ENCODE peak calls at places on chromosome 22, in six cellular contexts. One of them, this sample, is unnamed.

GRCh38 chr22:43883719-43884415 is 7.9 kb downstream of the PNPLA5 start:
- DNase-seq in lower lobe of right lung: no peak
- DNase-seq in cardiac fibroblast: no peak
- DNase-seq in mucosa of descending colon: no peak
- DNase-seq in transverse colon: no peak
- DNase-seq in heart left ventricle: no peak
- DNase-seq in this sample: no peak

GRCh38 chr22:45763236-45763624 is 91.6 kb downstream of the ATXN10 start:
- DNase-seq in lower lobe of right lung: no peak
- DNase-seq in cardiac fibroblast: no peak
- DNase-seq in mucosa of descending colon: no peak
- DNase-seq in transverse colon: no peak
- DNase-seq in heart left ventricle: no peak
- DNase-seq in this sample: no peak

GRCh38 chr22:31248138-31248745 is 36.1 kb downstream of the LIMK2 start:
- DNase-seq in lower lobe of right lung: peak
- DNase-seq in cardiac fibroblast: peak
- DNase-seq in mucosa of descending colon: peak
- DNase-seq in transverse colon: peak
- DNase-seq in heart left ventricle: peak
- DNase-seq in this sample: peak

GRCh38 chr22:19876314-19876940 is 21.8 kb upstream of the GNB1L start:
- DNase-seq in lower lobe of right lung: peak
- DNase-seq in cardiac fibroblast: peak
- DNase-seq in mucosa of descending colon: no peak
- DNase-seq in transverse colon: no peak
- DNase-seq in heart left ventricle: peak
- DNase-seq in this sample: no peak

GRCh38 chr22:24420072-24420976 is 7.1 kb upstream of the ADORA2A start:
- DNase-seq in lower lobe of right lung: no peak
- DNase-seq in cardiac fibroblast: no peak
- DNase-seq in mucosa of descending colon: no peak
- DNase-seq in transverse colon: no peak
- DNase-seq in heart left ventricle: no peak
- DNase-seq in this sample: no peak

GRCh38 chr22:48431014-48431413 is 1396.7 kb downstream of the BRD1 start:
- DNase-seq in lower lobe of right lung: no peak
- DNase-seq in cardiac fibroblast: no peak
- DNase-seq in mucosa of descending colon: no peak
- DNase-seq in transverse colon: no peak
- DNase-seq in heart left ventricle: no peak
- DNase-seq in this sample: no peak

GRCh38 chr22:45235101-45235777 is 5.5 kb downstream of the KIAA0930 start:
- DNase-seq in lower lobe of right lung: peak
- DNase-seq in cardiac fibroblast: no peak
- DNase-seq in mucosa of descending colon: peak
- DNase-seq in transverse colon: peak
- DNase-seq in heart left ventricle: peak
- DNase-seq in this sample: no peak

GRCh38 chr22:45882881-45883810 is 93.8 kb downstream of the WNT7B start:
- DNase-seq in lower lobe of right lung: peak
- DNase-seq in cardiac fibroblast: no peak
- DNase-seq in mucosa of descending colon: no peak
- DNase-seq in transverse colon: no peak
- DNase-seq in heart left ventricle: peak
- DNase-seq in this sample: no peak

GRCh38 chr22:27628891-27629631 is 172.5 kb downstream of the MN1 start:
- DNase-seq in lower lobe of right lung: no peak
- DNase-seq in cardiac fibroblast: no peak
- DNase-seq in mucosa of descending colon: no peak
- DNase-seq in transverse colon: no peak
- DNase-seq in heart left ventricle: no peak
- DNase-seq in this sample: no peak

GRCh38 chr22:45188779-45189178 is 25.1 kb downstream of the NUP50 start:
- DNase-seq in lower lobe of right lung: peak
- DNase-seq in cardiac fibroblast: no peak
- DNase-seq in mucosa of descending colon: no peak
- DNase-seq in transverse colon: no peak
- DNase-seq in heart left ventricle: no peak
- DNase-seq in this sample: no peak

GRCh38 chr22:44395116-44396005 is 82.6 kb upstream of the SHISAL1 start:
- DNase-seq in lower lobe of right lung: peak
- DNase-seq in cardiac fibroblast: no peak
- DNase-seq in mucosa of descending colon: no peak
- DNase-seq in transverse colon: peak
- DNase-seq in heart left ventricle: peak
- DNase-seq in this sample: no peak

GRCh38 chr22:35839811-35840739 is 122.4 kb downstream of the APOL5 start:
- DNase-seq in lower lobe of right lung: peak
- DNase-seq in cardiac fibroblast: peak
- DNase-seq in mucosa of descending colon: peak
- DNase-seq in transverse colon: peak
- DNase-seq in heart left ventricle: peak
- DNase-seq in this sample: peak

GRCh38 chr22:35841907-35842518 is 124.3 kb downstream of the APOL5 start:
- DNase-seq in lower lobe of right lung: no peak
- DNase-seq in cardiac fibroblast: no peak
- DNase-seq in mucosa of descending colon: no peak
- DNase-seq in transverse colon: no peak
- DNase-seq in heart left ventricle: no peak
- DNase-seq in this sample: no peak

GRCh38 chr22:35842519-35842913 is 124.8 kb downstream of the APOL5 start:
- DNase-seq in lower lobe of right lung: no peak
- DNase-seq in cardiac fibroblast: no peak
- DNase-seq in mucosa of descending colon: no peak
- DNase-seq in transverse colon: no peak
- DNase-seq in heart left ventricle: no peak
- DNase-seq in this sample: no peak

GRCh38 chr22:35844886-35845285 is 127.2 kb downstream of the APOL5 start:
- DNase-seq in lower lobe of right lung: no peak
- DNase-seq in cardiac fibroblast: no peak
- DNase-seq in mucosa of descending colon: peak
- DNase-seq in transverse colon: peak
- DNase-seq in heart left ventricle: no peak
- DNase-seq in this sample: no peak

GRCh38 chr22:35842954-35843353 is 125.3 kb downstream of the APOL5 start:
- DNase-seq in lower lobe of right lung: no peak
- DNase-seq in cardiac fibroblast: peak
- DNase-seq in mucosa of descending colon: peak
- DNase-seq in transverse colon: no peak
- DNase-seq in heart left ventricle: no peak
- DNase-seq in this sample: no peak
- TF ChIP-seq CTCF in lower lobe of right lung: peak
- TF ChIP-seq CTCF in cardiac fibroblast: peak
- TF ChIP-seq CTCF in mucosa of descending colon: peak
- TF ChIP-seq CTCF in transverse colon: peak
- TF ChIP-seq CTCF in heart left ventricle: peak
- TF ChIP-seq CTCF in this sample: peak

DNA sequence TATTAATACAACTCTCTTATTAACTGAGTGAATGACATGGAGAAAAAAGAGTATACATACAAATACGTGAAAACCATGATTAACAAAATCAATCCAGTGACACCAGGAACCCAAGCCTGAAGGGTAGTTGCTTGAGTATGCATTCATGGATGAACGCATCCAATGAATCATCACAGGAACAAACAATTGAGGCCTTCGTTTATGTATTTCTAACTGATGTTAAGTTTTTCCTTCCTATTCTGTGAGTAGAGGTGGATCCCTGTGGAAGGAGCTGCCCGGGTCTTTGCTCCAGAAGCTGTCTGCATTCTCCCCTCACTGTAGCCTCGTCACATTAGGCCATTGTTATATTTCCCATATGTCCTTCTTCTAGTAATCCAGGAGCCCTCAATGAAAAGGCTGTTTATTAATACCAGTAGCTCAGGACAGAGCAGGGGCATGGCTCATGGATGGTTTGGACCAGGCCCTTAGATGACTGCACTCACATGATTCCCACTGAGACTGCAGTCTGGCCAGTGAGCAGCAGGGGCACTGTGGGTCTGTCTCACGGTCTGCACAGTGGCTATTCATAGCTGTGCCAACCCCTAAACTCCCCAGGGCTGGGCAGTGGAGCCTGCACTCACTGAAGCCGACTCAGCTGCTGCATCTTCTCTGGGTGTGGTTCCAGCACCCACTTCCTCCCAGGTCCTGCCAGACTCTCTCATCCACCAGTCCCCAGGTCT is 128.1 kb upstream of the TOP3B start:
- DNase-seq in lower lobe of right lung: no peak
- DNase-seq in cardiac fibroblast: peak
- DNase-seq in mucosa of descending colon: peak
- DNase-seq in transverse colon: peak
- DNase-seq in heart left ventricle: peak
- DNase-seq in this sample: peak
- TF ChIP-seq CTCF in lower lobe of right lung: peak
- TF ChIP-seq CTCF in cardiac fibroblast: peak
- TF ChIP-seq CTCF in mucosa of descending colon: no peak
- TF ChIP-seq CTCF in transverse colon: no peak
- TF ChIP-seq CTCF in heart left ventricle: peak
- TF ChIP-seq CTCF in this sample: peak

DNA sequence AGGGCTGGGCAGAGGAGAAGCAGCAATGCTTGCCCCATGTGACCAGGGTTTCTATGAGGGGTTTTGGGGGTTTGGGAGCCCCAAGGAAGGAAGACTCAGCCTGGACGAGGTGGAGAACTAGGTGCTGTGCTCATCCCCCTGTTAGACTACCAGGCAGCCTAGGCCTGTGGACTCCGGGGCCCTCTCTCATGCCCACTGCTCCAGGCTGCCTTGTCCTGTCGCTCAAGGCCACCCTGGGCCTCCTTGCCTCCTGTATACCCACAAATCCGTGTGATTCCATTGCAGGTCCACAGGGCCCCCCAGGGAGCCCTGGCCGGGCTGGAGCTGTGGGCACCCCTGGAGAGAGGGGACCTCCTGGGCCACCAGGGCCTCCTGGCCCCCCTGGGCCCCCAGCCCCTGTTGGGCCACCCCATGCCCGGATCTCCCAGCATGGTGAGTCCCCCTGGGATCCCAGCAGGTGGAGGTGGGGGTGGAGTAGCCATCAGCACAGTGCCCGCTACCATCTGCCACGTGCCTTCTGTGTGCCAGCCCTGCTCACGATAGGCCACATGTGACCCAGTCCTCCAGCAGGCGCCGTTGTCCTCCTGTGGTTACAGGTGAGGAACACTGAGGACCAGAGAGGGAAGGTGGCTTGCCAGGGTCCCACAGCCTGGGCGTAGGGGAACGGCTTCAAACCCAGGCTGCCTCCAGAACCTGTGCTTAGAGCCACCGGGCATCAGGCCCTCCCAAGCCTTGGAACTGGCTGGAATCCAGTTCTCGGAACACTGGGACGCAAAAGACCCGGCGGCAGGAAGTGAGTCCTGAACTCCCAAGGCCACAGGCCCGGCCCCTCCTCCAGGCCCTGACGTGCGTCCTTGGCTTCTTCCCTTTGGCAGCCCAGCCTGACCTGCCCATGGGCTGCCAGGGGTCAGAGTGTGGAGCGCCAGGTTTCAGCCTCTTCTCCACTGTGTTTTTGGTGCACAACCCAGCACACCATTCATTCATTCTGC is 26.6 kb downstream of the EMID1 start:
- DNase-seq in lower lobe of right lung: no peak
- DNase-seq in cardiac fibroblast: peak
- DNase-seq in mucosa of descending colon: no peak
- DNase-seq in transverse colon: no peak
- DNase-seq in heart left ventricle: peak
- DNase-seq in this sample: no peak
- TF ChIP-seq CTCF in lower lobe of right lung: no peak
- TF ChIP-seq CTCF in cardiac fibroblast: no peak
- TF ChIP-seq CTCF in mucosa of descending colon: no peak
- TF ChIP-seq CTCF in transverse colon: no peak
- TF ChIP-seq CTCF in heart left ventricle: no peak
- TF ChIP-seq CTCF in this sample: no peak

GRCh38 chr22:16932577-16932976 is 75.4 kb downstream of the GAB4 start:
- DNase-seq in lower lobe of right lung: no peak
- DNase-seq in cardiac fibroblast: no peak
- DNase-seq in mucosa of descending colon: no peak
- DNase-seq in transverse colon: no peak
- DNase-seq in heart left ventricle: no peak
- DNase-seq in this sample: no peak
- TF ChIP-seq CTCF in lower lobe of right lung: no peak
- TF ChIP-seq CTCF in cardiac fibroblast: no peak
- TF ChIP-seq CTCF in mucosa of descending colon: no peak
- TF ChIP-seq CTCF in transverse colon: no peak
- TF ChIP-seq CTCF in heart left ventricle: no peak
- TF ChIP-seq CTCF in this sample: no peak

GRCh38 chr22:23270212-23270733 is 90.0 kb downstream of the BCR start:
- DNase-seq in lower lobe of right lung: no peak
- DNase-seq in cardiac fibroblast: no peak
- DNase-seq in mucosa of descending colon: no peak
- DNase-seq in transverse colon: no peak
- DNase-seq in heart left ventricle: no peak
- DNase-seq in this sample: no peak
- TF ChIP-seq CTCF in lower lobe of right lung: no peak
- TF ChIP-seq CTCF in cardiac fibroblast: no peak
- TF ChIP-seq CTCF in mucosa of descending colon: no peak
- TF ChIP-seq CTCF in transverse colon: no peak
- TF ChIP-seq CTCF in heart left ventricle: no peak
- TF ChIP-seq CTCF in this sample: no peak

DNA sequence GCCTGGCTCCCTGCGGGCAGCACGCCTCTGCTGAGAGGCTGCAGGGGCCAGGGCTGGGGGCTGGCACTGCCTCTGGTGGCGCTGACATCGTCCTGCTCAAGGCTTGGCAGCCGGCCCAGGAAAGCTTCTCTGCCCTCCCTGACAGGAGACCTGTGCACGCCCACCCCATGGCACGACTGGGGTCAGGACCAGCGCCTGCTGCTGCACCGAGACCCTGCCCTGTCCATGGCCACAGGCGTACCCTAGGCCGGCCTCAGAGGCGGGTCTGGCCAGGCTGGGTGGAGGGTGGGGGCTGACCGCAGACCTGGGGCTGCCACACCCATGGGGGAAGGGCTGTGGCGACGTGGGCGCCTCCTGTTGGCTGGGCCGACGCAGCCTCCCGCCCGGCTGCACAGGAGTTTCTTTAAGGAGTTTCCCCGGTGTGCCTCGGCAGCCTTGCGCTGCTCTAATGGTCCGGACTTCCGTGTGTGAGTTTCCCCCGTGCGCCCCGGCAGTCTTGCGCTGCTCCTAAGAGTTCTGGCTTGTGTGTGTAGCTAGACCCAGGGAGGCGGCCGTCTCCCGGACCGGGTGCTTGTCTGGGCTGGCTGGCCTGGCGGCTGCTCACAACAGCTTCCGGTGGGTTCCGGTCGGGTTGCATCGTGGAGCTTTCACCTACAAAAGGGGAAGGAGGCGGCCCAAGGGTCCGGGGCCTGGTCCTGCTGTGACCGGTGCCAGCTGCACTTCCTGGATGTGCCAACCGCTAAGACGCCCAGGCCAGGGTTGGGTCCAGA is 4.7 kb downstream of the TRABD start:
- DNase-seq in lower lobe of right lung: peak
- DNase-seq in cardiac fibroblast: peak
- DNase-seq in mucosa of descending colon: peak
- DNase-seq in transverse colon: peak
- DNase-seq in heart left ventricle: peak
- DNase-seq in this sample: peak
- TF ChIP-seq CTCF in lower lobe of right lung: peak
- TF ChIP-seq CTCF in cardiac fibroblast: peak
- TF ChIP-seq CTCF in mucosa of descending colon: peak
- TF ChIP-seq CTCF in transverse colon: peak
- TF ChIP-seq CTCF in heart left ventricle: no peak
- TF ChIP-seq CTCF in this sample: peak

GRCh38 chr22:36998620-36999351 is 20.5 kb downstream of the TST start:
- DNase-seq in lower lobe of right lung: no peak
- DNase-seq in cardiac fibroblast: no peak
- DNase-seq in mucosa of descending colon: no peak
- DNase-seq in transverse colon: peak
- DNase-seq in heart left ventricle: no peak
- DNase-seq in this sample: no peak
- TF ChIP-seq CTCF in lower lobe of right lung: no peak
- TF ChIP-seq CTCF in cardiac fibroblast: no peak
- TF ChIP-seq CTCF in mucosa of descending colon: no peak
- TF ChIP-seq CTCF in transverse colon: no peak
- TF ChIP-seq CTCF in heart left ventricle: no peak
- TF ChIP-seq CTCF in this sample: no peak

This sample was measured in AG09319.